ENCODE peak calls at places on chromosomes 16 and 17, in eight cellular contexts. One of them, this sample, is unnamed.

GRCh38 chr16:81517630-81518438 is 73.2 kb downstream of the CMIP start:
- DNase-seq in H1: no peak
- DNase-seq in HepG2: no peak
- DNase-seq in ovary: no peak
- DNase-seq in K562: no peak
- DNase-seq in tibial nerve: no peak
- DNase-seq in suprapubic skin: no peak
- DNase-seq in A549: no peak
- DNase-seq in this sample: no peak

GRCh38 chr17:19729900-19730299 is 13.5 kb upstream of the SLC47A2 start:
- DNase-seq in ovary: no peak
- DNase-seq in HepG2: no peak
- DNase-seq in tibial nerve: no peak
- DNase-seq in suprapubic skin: no peak
- DNase-seq in A549: no peak
- DNase-seq in H1: no peak
- DNase-seq in K562: no peak
- DNase-seq in this sample: no peak

GRCh38 chr16:66344533-66345145 is 21.9 kb upstream of the CDH5 start:
- DNase-seq in HepG2: peak
- DNase-seq in suprapubic skin: no peak
- DNase-seq in K562: peak
- DNase-seq in H1: no peak
- DNase-seq in ovary: no peak
- DNase-seq in tibial nerve: peak
- DNase-seq in A549: no peak
- DNase-seq in this sample: no peak

GRCh38 chr17:48113201-48113676 is 5.7 kb downstream of the SNX11 start:
- DNase-seq in HepG2: no peak
- DNase-seq in tibial nerve: peak
- DNase-seq in K562: no peak
- DNase-seq in ovary: no peak
- DNase-seq in H1: no peak
- DNase-seq in A549: no peak
- DNase-seq in suprapubic skin: no peak
- DNase-seq in this sample: peak

GRCh38 chr16:65965632-65966031 is 400.9 kb upstream of the CDH5 start:
- DNase-seq in H1: no peak
- DNase-seq in suprapubic skin: no peak
- DNase-seq in HepG2: no peak
- DNase-seq in ovary: no peak
- DNase-seq in tibial nerve: no peak
- DNase-seq in K562: no peak
- DNase-seq in A549: no peak
- DNase-seq in this sample: no peak

GRCh38 chr17:83055911-83056582 is 23.4 kb upstream of the METRNL start:
- DNase-seq in tibial nerve: peak
- DNase-seq in HepG2: peak
- DNase-seq in A549: peak
- DNase-seq in suprapubic skin: no peak
- DNase-seq in K562: no peak
- DNase-seq in ovary: peak
- DNase-seq in H1: peak
- DNase-seq in this sample: no peak

GRCh38 chr16:59611556-59611955 is 877.4 kb upstream of the GOT2 start:
- DNase-seq in tibial nerve: no peak
- DNase-seq in A549: no peak
- DNase-seq in ovary: no peak
- DNase-seq in K562: no peak
- DNase-seq in HepG2: no peak
- DNase-seq in H1: no peak
- DNase-seq in suprapubic skin: no peak
- DNase-seq in this sample: no peak

GRCh38 chr17:3557768-3558583 is at the start of gene TRPV3:
- DNase-seq in HepG2: no peak
- DNase-seq in suprapubic skin: no peak
- DNase-seq in ovary: no peak
- DNase-seq in tibial nerve: no peak
- DNase-seq in A549: no peak
- DNase-seq in H1: no peak
- DNase-seq in K562: peak
- DNase-seq in this sample: peak

GRCh38 chr17:44775136-44775837 is 16.5 kb downstream of the ADAM11 start:
- DNase-seq in HepG2: peak
- DNase-seq in A549: peak
- DNase-seq in suprapubic skin: peak
- DNase-seq in tibial nerve: no peak
- DNase-seq in ovary: no peak
- DNase-seq in K562: no peak
- DNase-seq in H1: peak
- DNase-seq in this sample: peak

GRCh38 chr17:67680445-67681224 is 37.1 kb upstream of the NOL11 start:
- DNase-seq in suprapubic skin: no peak
- DNase-seq in H1: no peak
- DNase-seq in A549: no peak
- DNase-seq in tibial nerve: no peak
- DNase-seq in HepG2: no peak
- DNase-seq in K562: no peak
- DNase-seq in ovary: no peak
- DNase-seq in this sample: no peak

GRCh38 chr17:58525239-58525638 is 10.8 kb upstream of the MTMR4 start:
- DNase-seq in ovary: no peak
- DNase-seq in HepG2: no peak
- DNase-seq in A549: no peak
- DNase-seq in suprapubic skin: peak
- DNase-seq in H1: no peak
- DNase-seq in tibial nerve: peak
- DNase-seq in K562: no peak
- DNase-seq in this sample: peak

GRCh38 chr16:8885674-8886592 is 3.8 kb downstream of the LITAFD start:
- DNase-seq in HepG2: peak
- DNase-seq in tibial nerve: no peak
- DNase-seq in K562: no peak
- DNase-seq in ovary: no peak
- DNase-seq in suprapubic skin: peak
- DNase-seq in A549: no peak
- DNase-seq in H1: no peak
- DNase-seq in this sample: no peak

GRCh38 chr17:45424769-45425124 is 7.9 kb downstream of the ARHGAP27 start:
- DNase-seq in H1: no peak
- DNase-seq in HepG2: no peak
- DNase-seq in tibial nerve: no peak
- DNase-seq in suprapubic skin: no peak
- DNase-seq in ovary: no peak
- DNase-seq in K562: no peak
- DNase-seq in A549: no peak
- DNase-seq in this sample: no peak

GRCh38 chr17:40410082-40410481 is 7.6 kb downstream of the TOP2A start:
- DNase-seq in tibial nerve: no peak
- DNase-seq in HepG2: no peak
- DNase-seq in suprapubic skin: no peak
- DNase-seq in H1: no peak
- DNase-seq in ovary: no peak
- DNase-seq in A549: no peak
- DNase-seq in K562: no peak
- DNase-seq in this sample: no peak

GRCh38 chr16:21997693-21998480 is 3.0 kb downstream of the PDZD9 start:
- DNase-seq in K562: no peak
- DNase-seq in H1: no peak
- DNase-seq in tibial nerve: no peak
- DNase-seq in suprapubic skin: no peak
- DNase-seq in HepG2: no peak
- DNase-seq in A549: no peak
- DNase-seq in ovary: no peak
- DNase-seq in this sample: no peak

GRCh38 chr16:78325532-78325931 is 226.1 kb downstream of the WWOX start:
- DNase-seq in tibial nerve: no peak
- DNase-seq in suprapubic skin: no peak
- DNase-seq in HepG2: no peak
- DNase-seq in ovary: no peak
- DNase-seq in A549: no peak
- DNase-seq in K562: no peak
- DNase-seq in H1: no peak
- DNase-seq in this sample: no peak
- TF ChIP-seq EP300 in tibial nerve: no peak
- TF ChIP-seq EP300 in suprapubic skin: no peak
- TF ChIP-seq EP300 in HepG2: no peak
- TF ChIP-seq EP300 in ovary: no peak
- TF ChIP-seq EP300 in A549: no peak
- TF ChIP-seq EP300 in K562: no peak
- TF ChIP-seq EP300 in H1: no peak
- TF ChIP-seq EP300 in this sample: no peak

GRCh38 chr17:64502021-64502420 is 4.1 kb downstream of the DDX5 start:
- DNase-seq in K562: no peak
- DNase-seq in HepG2: no peak
- DNase-seq in tibial nerve: no peak
- DNase-seq in suprapubic skin: no peak
- DNase-seq in A549: no peak
- DNase-seq in H1: no peak
- DNase-seq in ovary: no peak
- DNase-seq in this sample: no peak

GRCh38 chr17:64503821-64504768 is 2.0 kb downstream of the DDX5 start:
- DNase-seq in suprapubic skin: no peak
- DNase-seq in HepG2: no peak
- DNase-seq in K562: no peak
- DNase-seq in ovary: no peak
- DNase-seq in A549: no peak
- DNase-seq in H1: no peak
- DNase-seq in tibial nerve: no peak
- DNase-seq in this sample: no peak

GRCh38 chr17:64503341-64503740 is 2.7 kb downstream of the DDX5 start:
- DNase-seq in K562: no peak
- DNase-seq in suprapubic skin: no peak
- DNase-seq in HepG2: no peak
- DNase-seq in ovary: no peak
- DNase-seq in H1: no peak
- DNase-seq in A549: no peak
- DNase-seq in tibial nerve: no peak
- DNase-seq in this sample: no peak

GRCh38 chr17:64500923-64501765 is 4.3 kb upstream of the POLG2 start:
- DNase-seq in suprapubic skin: no peak
- DNase-seq in K562: no peak
- DNase-seq in HepG2: no peak
- DNase-seq in H1: no peak
- DNase-seq in tibial nerve: no peak
- DNase-seq in A549: no peak
- DNase-seq in ovary: no peak
- DNase-seq in this sample: no peak

GRCh38 chr17:64502809-64503208 is 3.3 kb downstream of the DDX5 start:
- DNase-seq in HepG2: no peak
- DNase-seq in suprapubic skin: no peak
- DNase-seq in K562: no peak
- DNase-seq in H1: no peak
- DNase-seq in A549: no peak
- DNase-seq in ovary: no peak
- DNase-seq in tibial nerve: no peak
- DNase-seq in this sample: no peak
- H3K4me3 ChIP-seq in HepG2: no peak
- H3K4me3 ChIP-seq in suprapubic skin: peak
- H3K4me3 ChIP-seq in K562: no peak
- H3K4me3 ChIP-seq in H1: no peak
- H3K4me3 ChIP-seq in A549: no peak
- H3K4me3 ChIP-seq in ovary: no peak
- H3K4me3 ChIP-seq in tibial nerve: no peak
- H3K4me3 ChIP-seq in this sample: no peak

DNA sequence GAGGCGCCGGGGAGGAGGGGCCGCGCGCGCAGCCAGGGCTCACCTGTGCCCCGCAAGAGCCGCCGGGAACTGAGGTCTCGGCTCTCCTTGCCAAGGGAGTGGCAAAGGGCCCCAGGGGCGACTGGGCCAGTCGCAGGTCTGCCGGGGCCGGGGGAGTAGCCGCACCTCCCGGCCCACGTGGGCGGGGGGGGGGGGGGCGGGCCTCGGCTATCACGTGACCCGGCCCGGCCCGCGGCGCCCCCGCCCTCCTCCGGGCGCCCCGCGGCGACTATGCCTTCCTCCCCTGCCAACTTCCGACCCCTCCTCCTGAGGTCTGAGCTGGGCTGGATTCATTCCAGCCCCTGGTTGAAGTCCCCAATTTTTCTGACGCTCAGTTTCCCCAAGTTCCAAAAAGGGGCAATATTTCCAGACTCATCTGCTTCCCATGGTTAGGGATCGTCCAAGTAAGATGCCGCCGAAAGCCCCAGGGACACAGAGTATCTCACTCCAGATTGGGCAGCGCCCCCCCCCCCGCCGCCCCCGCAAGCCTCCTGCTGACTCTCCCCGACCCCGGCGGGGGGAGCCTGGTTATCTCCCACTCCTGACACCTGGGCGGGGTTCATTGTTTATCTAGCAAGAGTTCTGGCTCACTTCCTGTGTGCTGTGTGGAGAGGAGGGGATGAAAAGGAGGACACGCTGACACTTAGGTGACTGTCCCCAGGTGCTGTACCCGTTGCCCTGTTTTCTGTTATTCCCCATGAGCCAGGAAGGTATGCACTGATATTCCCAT is at the start of gene TMC6:
- DNase-seq in H1: peak
- DNase-seq in A549: peak
- DNase-seq in ovary: no peak
- DNase-seq in HepG2: peak
- DNase-seq in tibial nerve: no peak
- DNase-seq in K562: peak
- DNase-seq in suprapubic skin: peak
- DNase-seq in this sample: peak
- TF ChIP-seq POLR2A in H1: peak
- TF ChIP-seq POLR2A in A549: peak
- TF ChIP-seq POLR2A in ovary: no peak
- TF ChIP-seq POLR2A in HepG2: peak
- TF ChIP-seq POLR2A in tibial nerve: peak
- TF ChIP-seq POLR2A in K562: no peak
- TF ChIP-seq POLR2A in suprapubic skin: no peak
- TF ChIP-seq POLR2A in this sample: peak

DNA sequence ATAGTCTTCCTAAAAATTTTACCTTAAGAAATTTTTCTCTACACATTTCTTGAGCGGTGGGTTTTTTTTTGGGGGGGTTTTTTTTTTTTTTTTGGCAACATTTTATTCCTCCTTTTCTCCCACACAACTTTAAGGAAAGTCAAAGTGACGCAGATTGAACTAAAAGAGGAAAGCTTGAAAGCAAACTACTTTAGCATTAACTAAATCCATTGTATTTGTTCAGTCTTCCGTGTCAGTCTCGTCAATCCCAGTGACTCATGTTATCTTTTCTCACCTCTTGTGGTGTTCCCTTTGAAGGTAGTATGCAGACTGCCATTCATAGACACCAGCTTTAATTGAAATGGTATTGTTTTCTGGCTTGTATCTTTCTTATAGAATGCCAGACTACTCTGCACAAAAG is 39.3 kb downstream of the TADA2A start:
- DNase-seq in tibial nerve: no peak
- DNase-seq in H1: no peak
- DNase-seq in A549: peak
- DNase-seq in HepG2: no peak
- DNase-seq in ovary: no peak
- DNase-seq in suprapubic skin: no peak
- DNase-seq in K562: no peak
- DNase-seq in this sample: no peak
- TF ChIP-seq EP300 in tibial nerve: no peak
- TF ChIP-seq EP300 in H1: no peak
- TF ChIP-seq EP300 in A549: no peak
- TF ChIP-seq EP300 in HepG2: no peak
- TF ChIP-seq EP300 in ovary: no peak
- TF ChIP-seq EP300 in suprapubic skin: no peak
- TF ChIP-seq EP300 in K562: no peak
- TF ChIP-seq EP300 in this sample: no peak